ENCODE peak calls at places on chromosomes 3 and 15, in six cellular contexts. One of them, this sample, is unnamed.

GRCh38 chr3:126356373-126357298 is 572 bp downstream of the KLF15 start:
- DNase-seq in tibial nerve: no peak
- DNase-seq in heart right ventricle: no peak
- DNase-seq in fibroblast of mammary gland: peak
- DNase-seq in A673: no peak
- DNase-seq in OCI-LY7: peak
- DNase-seq in this sample: no peak

GRCh38 chr3:190424478-190425439 is 24.9 kb downstream of the TMEM207 start:
- DNase-seq in tibial nerve: peak
- DNase-seq in heart right ventricle: peak
- DNase-seq in fibroblast of mammary gland: peak
- DNase-seq in A673: peak
- DNase-seq in OCI-LY7: peak
- DNase-seq in this sample: peak

GRCh38 chr3:183975981-183976662 is 41.6 kb downstream of the ABCC5 start:
- DNase-seq in tibial nerve: no peak
- DNase-seq in heart right ventricle: no peak
- DNase-seq in fibroblast of mammary gland: peak
- DNase-seq in A673: peak
- DNase-seq in OCI-LY7: no peak
- DNase-seq in this sample: no peak

GRCh38 chr15:100910556-100910955 is 8.6 kb upstream of the LRRK1 start:
- DNase-seq in tibial nerve: no peak
- DNase-seq in heart right ventricle: no peak
- DNase-seq in fibroblast of mammary gland: no peak
- DNase-seq in A673: no peak
- DNase-seq in OCI-LY7: no peak
- DNase-seq in this sample: no peak

GRCh38 chr3:14124223-14124614 is 451 bp downstream of the CHCHD4 start:
- DNase-seq in tibial nerve: peak
- DNase-seq in heart right ventricle: peak
- DNase-seq in fibroblast of mammary gland: peak
- DNase-seq in A673: peak
- DNase-seq in OCI-LY7: peak
- DNase-seq in this sample: peak

GRCh38 chr15:92733934-92734521 is 78.5 kb upstream of the FAM174B start:
- DNase-seq in tibial nerve: no peak
- DNase-seq in heart right ventricle: peak
- DNase-seq in fibroblast of mammary gland: peak
- DNase-seq in A673: no peak
- DNase-seq in OCI-LY7: no peak
- DNase-seq in this sample: no peak

GRCh38 chr3:14505001-14505802 is 34.9 kb downstream of the GRIP2 start:
- DNase-seq in tibial nerve: no peak
- DNase-seq in heart right ventricle: no peak
- DNase-seq in fibroblast of mammary gland: no peak
- DNase-seq in A673: no peak
- DNase-seq in OCI-LY7: no peak
- DNase-seq in this sample: no peak

GRCh38 chr15:80450811-80451321 is 46.7 kb downstream of the ARNT2 start:
- DNase-seq in tibial nerve: no peak
- DNase-seq in heart right ventricle: no peak
- DNase-seq in fibroblast of mammary gland: no peak
- DNase-seq in A673: peak
- DNase-seq in OCI-LY7: no peak
- DNase-seq in this sample: no peak

GRCh38 chr3:9069971-9070370 is 106.7 kb upstream of the RAD18 start:
- DNase-seq in tibial nerve: no peak
- DNase-seq in heart right ventricle: no peak
- DNase-seq in fibroblast of mammary gland: no peak
- DNase-seq in A673: no peak
- DNase-seq in OCI-LY7: no peak
- DNase-seq in this sample: no peak

GRCh38 chr3:111582114-111582461 is 13.1 kb downstream of the ZBED2 start:
- DNase-seq in tibial nerve: no peak
- DNase-seq in heart right ventricle: no peak
- DNase-seq in fibroblast of mammary gland: peak
- DNase-seq in A673: no peak
- DNase-seq in OCI-LY7: no peak
- DNase-seq in this sample: no peak

GRCh38 chr3:12194669-12195161 is 36.0 kb upstream of the TIMP4 start:
- DNase-seq in tibial nerve: no peak
- DNase-seq in heart right ventricle: no peak
- DNase-seq in fibroblast of mammary gland: peak
- DNase-seq in A673: peak
- DNase-seq in OCI-LY7: peak
- DNase-seq in this sample: peak

GRCh38 chr3:106251160-106251892 is 382.5 kb upstream of the CBLB start:
- DNase-seq in tibial nerve: no peak
- DNase-seq in heart right ventricle: no peak
- DNase-seq in fibroblast of mammary gland: peak
- DNase-seq in A673: no peak
- DNase-seq in OCI-LY7: no peak
- DNase-seq in this sample: no peak

GRCh38 chr3:194640829-194641228 is 7.6 kb upstream of the TMEM44 start:
- DNase-seq in tibial nerve: no peak
- DNase-seq in heart right ventricle: no peak
- DNase-seq in fibroblast of mammary gland: peak
- DNase-seq in A673: peak
- DNase-seq in OCI-LY7: peak
- DNase-seq in this sample: no peak

GRCh38 chr3:43994594-43995077 is 247.1 kb upstream of the TOPAZ1 start:
- DNase-seq in tibial nerve: no peak
- DNase-seq in heart right ventricle: no peak
- DNase-seq in fibroblast of mammary gland: no peak
- DNase-seq in A673: no peak
- DNase-seq in OCI-LY7: peak
- DNase-seq in this sample: no peak

GRCh38 chr3:141521781-141522180 is 35.0 kb downstream of the RASA2 start:
- DNase-seq in tibial nerve: no peak
- DNase-seq in heart right ventricle: no peak
- DNase-seq in fibroblast of mammary gland: no peak
- DNase-seq in A673: no peak
- DNase-seq in OCI-LY7: no peak
- DNase-seq in this sample: no peak

GRCh38 chr3:46701211-46701939 is at the start of gene TMIE:
- DNase-seq in tibial nerve: no peak
- DNase-seq in heart right ventricle: no peak
- DNase-seq in fibroblast of mammary gland: no peak
- DNase-seq in A673: no peak
- DNase-seq in OCI-LY7: no peak
- DNase-seq in this sample: no peak

GRCh38 chr3:40047406-40047805 is 238.0 kb downstream of the MYRIP start:
- DNase-seq in tibial nerve: no peak
- DNase-seq in heart right ventricle: no peak
- DNase-seq in fibroblast of mammary gland: no peak
- DNase-seq in A673: no peak
- DNase-seq in OCI-LY7: no peak
- DNase-seq in this sample: no peak

GRCh38 chr15:30962659-30963058 is 28.8 kb downstream of the MTMR10 start:
- DNase-seq in tibial nerve: no peak
- DNase-seq in heart right ventricle: no peak
- DNase-seq in fibroblast of mammary gland: no peak
- DNase-seq in A673: no peak
- DNase-seq in OCI-LY7: no peak
- DNase-seq in this sample: no peak

GRCh38 chr15:94709319-94709718 is 478.0 kb downstream of the MCTP2 start:
- DNase-seq in tibial nerve: no peak
- DNase-seq in heart right ventricle: no peak
- DNase-seq in fibroblast of mammary gland: no peak
- DNase-seq in A673: no peak
- DNase-seq in OCI-LY7: no peak
- DNase-seq in this sample: no peak

GRCh38 chr15:89101302-89102191 is 13.3 kb downstream of the ABHD2 start:
- DNase-seq in tibial nerve: peak
- DNase-seq in heart right ventricle: peak
- DNase-seq in fibroblast of mammary gland: peak
- DNase-seq in A673: no peak
- DNase-seq in OCI-LY7: no peak
- DNase-seq in this sample: no peak

GRCh38 chr3:24359645-24360462 is 134.8 kb downstream of the THRB start:
- DNase-seq in tibial nerve: no peak
- DNase-seq in heart right ventricle: no peak
- DNase-seq in fibroblast of mammary gland: no peak
- DNase-seq in A673: no peak
- DNase-seq in OCI-LY7: no peak
- DNase-seq in this sample: no peak
- TF ChIP-seq CTCF in tibial nerve: no peak
- TF ChIP-seq CTCF in heart right ventricle: no peak
- TF ChIP-seq CTCF in fibroblast of mammary gland: peak
- TF ChIP-seq CTCF in A673: no peak
- TF ChIP-seq CTCF in OCI-LY7: no peak
- TF ChIP-seq CTCF in this sample: no peak

DNA sequence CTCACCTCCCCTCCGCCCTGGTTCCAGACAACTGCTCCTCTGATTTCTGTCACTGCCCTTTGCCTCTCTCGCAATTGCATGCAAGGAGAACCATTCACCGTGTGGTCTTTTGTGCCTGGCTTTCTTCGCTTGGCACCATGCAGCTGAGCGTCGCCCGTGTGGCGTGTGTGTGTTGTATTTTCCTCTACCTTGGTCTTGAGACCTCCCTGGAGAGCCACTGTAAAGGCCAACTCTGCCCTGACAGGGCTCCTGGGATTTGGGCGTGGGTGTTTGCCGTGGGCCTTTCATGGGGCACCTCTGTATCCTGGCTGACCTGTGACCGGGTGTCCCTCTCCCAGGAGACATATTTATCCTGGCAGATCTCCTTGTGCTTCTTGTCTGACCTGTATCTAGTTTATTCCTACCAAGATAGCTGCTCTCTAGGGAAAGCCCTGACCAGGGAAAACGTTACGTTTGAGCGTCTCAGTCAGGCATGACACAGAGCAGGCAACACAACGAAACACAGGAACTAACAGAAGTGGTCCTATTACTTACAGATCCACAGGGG is 2.0 kb upstream of the PIGZ start:
- DNase-seq in tibial nerve: no peak
- DNase-seq in heart right ventricle: no peak
- DNase-seq in fibroblast of mammary gland: no peak
- DNase-seq in A673: no peak
- DNase-seq in OCI-LY7: no peak
- DNase-seq in this sample: no peak
- H3K4me3 ChIP-seq in tibial nerve: no peak
- H3K4me3 ChIP-seq in heart right ventricle: no peak
- H3K4me3 ChIP-seq in fibroblast of mammary gland: no peak
- H3K4me3 ChIP-seq in A673: no peak
- H3K4me3 ChIP-seq in OCI-LY7: no peak
- H3K4me3 ChIP-seq in this sample: no peak

GRCh38 chr3:85342915-85343314 is 384.1 kb downstream of the CADM2 start:
- DNase-seq in tibial nerve: no peak
- DNase-seq in heart right ventricle: no peak
- DNase-seq in fibroblast of mammary gland: no peak
- DNase-seq in A673: peak
- DNase-seq in OCI-LY7: peak
- DNase-seq in this sample: no peak
- TF ChIP-seq CTCF in tibial nerve: no peak
- TF ChIP-seq CTCF in heart right ventricle: peak
- TF ChIP-seq CTCF in fibroblast of mammary gland: no peak
- TF ChIP-seq CTCF in A673: peak
- TF ChIP-seq CTCF in OCI-LY7: peak
- TF ChIP-seq CTCF in this sample: peak

GRCh38 chr15:75168374-75168773 is 33.3 kb upstream of the C15orf39 start:
- DNase-seq in tibial nerve: no peak
- DNase-seq in heart right ventricle: no peak
- DNase-seq in fibroblast of mammary gland: no peak
- DNase-seq in A673: no peak
- DNase-seq in OCI-LY7: no peak
- DNase-seq in this sample: no peak

GRCh38 chr15:75170203-75170602 is 31.5 kb upstream of the C15orf39 start:
- DNase-seq in tibial nerve: no peak
- DNase-seq in heart right ventricle: no peak
- DNase-seq in fibroblast of mammary gland: no peak
- DNase-seq in A673: no peak
- DNase-seq in OCI-LY7: no peak
- DNase-seq in this sample: no peak

GRCh38 chr15:75171408-75171807 is 30.3 kb upstream of the C15orf39 start:
- DNase-seq in tibial nerve: no peak
- DNase-seq in heart right ventricle: no peak
- DNase-seq in fibroblast of mammary gland: peak
- DNase-seq in A673: no peak
- DNase-seq in OCI-LY7: no peak
- DNase-seq in this sample: peak

GRCh38 chr15:75172168-75172841 is 29.4 kb upstream of the C15orf39 start:
- DNase-seq in tibial nerve: no peak
- DNase-seq in heart right ventricle: no peak
- DNase-seq in fibroblast of mammary gland: no peak
- DNase-seq in A673: no peak
- DNase-seq in OCI-LY7: no peak
- DNase-seq in this sample: no peak

GRCh38 chr15:75170711-75171341 is 30.9 kb upstream of the C15orf39 start:
- DNase-seq in tibial nerve: no peak
- DNase-seq in heart right ventricle: peak
- DNase-seq in fibroblast of mammary gland: no peak
- DNase-seq in A673: no peak
- DNase-seq in OCI-LY7: no peak
- DNase-seq in this sample: no peak
- H3K4me3 ChIP-seq in tibial nerve: no peak
- H3K4me3 ChIP-seq in heart right ventricle: no peak
- H3K4me3 ChIP-seq in fibroblast of mammary gland: no peak
- H3K4me3 ChIP-seq in A673: no peak
- H3K4me3 ChIP-seq in OCI-LY7: no peak
- H3K4me3 ChIP-seq in this sample: no peak